ENCODE peak calls at places on chromosomes 7 and 10, in eight cellular contexts. One of them, this sample, is unnamed.

GRCh38 chr10:33800986-33801385 is 466.5 kb upstream of the NRP1 start:
- DNase-seq in colonic mucosa: no peak
- DNase-seq in foreskin keratinocyte: peak
- DNase-seq in caudate nucleus: no peak
- DNase-seq in CD8-positive, alpha-beta memory T cell: no peak
- DNase-seq in gastrocnemius medialis: no peak
- DNase-seq in lower lobe of right lung: no peak
- DNase-seq in stomach: no peak
- DNase-seq in this sample: no peak

GRCh38 chr7:100516135-100516812 is 22.7 kb upstream of the AGFG2 start:
- DNase-seq in foreskin keratinocyte: peak
- DNase-seq in stomach: peak
- DNase-seq in caudate nucleus: no peak
- DNase-seq in gastrocnemius medialis: peak
- DNase-seq in lower lobe of right lung: no peak
- DNase-seq in colonic mucosa: no peak
- DNase-seq in CD8-positive, alpha-beta memory T cell: peak
- DNase-seq in this sample: peak

GRCh38 chr7:151631149-151631967 is 111.7 kb upstream of the RHEB start:
- DNase-seq in CD8-positive, alpha-beta memory T cell: peak
- DNase-seq in foreskin keratinocyte: peak
- DNase-seq in stomach: peak
- DNase-seq in gastrocnemius medialis: no peak
- DNase-seq in colonic mucosa: peak
- DNase-seq in lower lobe of right lung: no peak
- DNase-seq in caudate nucleus: no peak
- DNase-seq in this sample: peak

GRCh38 chr7:28766359-28766758 is 191.8 kb downstream of the TRIL start:
- DNase-seq in caudate nucleus: no peak
- DNase-seq in stomach: no peak
- DNase-seq in CD8-positive, alpha-beta memory T cell: no peak
- DNase-seq in colonic mucosa: no peak
- DNase-seq in foreskin keratinocyte: no peak
- DNase-seq in gastrocnemius medialis: no peak
- DNase-seq in lower lobe of right lung: no peak
- DNase-seq in this sample: no peak

GRCh38 chr7:14229047-14229446 is 239.6 kb upstream of the ETV1 start:
- DNase-seq in caudate nucleus: no peak
- DNase-seq in stomach: no peak
- DNase-seq in lower lobe of right lung: no peak
- DNase-seq in colonic mucosa: no peak
- DNase-seq in CD8-positive, alpha-beta memory T cell: no peak
- DNase-seq in gastrocnemius medialis: no peak
- DNase-seq in foreskin keratinocyte: peak
- DNase-seq in this sample: no peak

GRCh38 chr10:58937423-58937822 is 239.0 kb upstream of the PHYHIPL start:
- DNase-seq in caudate nucleus: no peak
- DNase-seq in lower lobe of right lung: no peak
- DNase-seq in foreskin keratinocyte: no peak
- DNase-seq in CD8-positive, alpha-beta memory T cell: no peak
- DNase-seq in stomach: no peak
- DNase-seq in colonic mucosa: no peak
- DNase-seq in gastrocnemius medialis: no peak
- DNase-seq in this sample: no peak

GRCh38 chr7:22579961-22580360 is 80.0 kb upstream of the STEAP1B start:
- DNase-seq in caudate nucleus: no peak
- DNase-seq in CD8-positive, alpha-beta memory T cell: no peak
- DNase-seq in stomach: no peak
- DNase-seq in gastrocnemius medialis: no peak
- DNase-seq in foreskin keratinocyte: no peak
- DNase-seq in lower lobe of right lung: no peak
- DNase-seq in colonic mucosa: no peak
- DNase-seq in this sample: no peak

GRCh38 chr7:28956608-28957063 is 1.5 kb downstream of the TRIL start:
- DNase-seq in CD8-positive, alpha-beta memory T cell: no peak
- DNase-seq in stomach: peak
- DNase-seq in foreskin keratinocyte: peak
- DNase-seq in colonic mucosa: peak
- DNase-seq in gastrocnemius medialis: peak
- DNase-seq in lower lobe of right lung: peak
- DNase-seq in caudate nucleus: peak
- DNase-seq in this sample: peak

GRCh38 chr7:117698018-117698417 is 175.2 kb downstream of the CTTNBP2 start:
- DNase-seq in CD8-positive, alpha-beta memory T cell: no peak
- DNase-seq in lower lobe of right lung: no peak
- DNase-seq in stomach: no peak
- DNase-seq in gastrocnemius medialis: no peak
- DNase-seq in caudate nucleus: no peak
- DNase-seq in colonic mucosa: no peak
- DNase-seq in foreskin keratinocyte: no peak
- DNase-seq in this sample: no peak

GRCh38 chr7:155020996-155021395 is 18.1 kb upstream of the PAXIP1 start:
- DNase-seq in foreskin keratinocyte: no peak
- DNase-seq in CD8-positive, alpha-beta memory T cell: no peak
- DNase-seq in colonic mucosa: no peak
- DNase-seq in caudate nucleus: no peak
- DNase-seq in lower lobe of right lung: no peak
- DNase-seq in gastrocnemius medialis: no peak
- DNase-seq in stomach: no peak
- DNase-seq in this sample: no peak

GRCh38 chr10:112376578-112376855 is 2.6 kb downstream of the ACSL5 start:
- DNase-seq in lower lobe of right lung: no peak
- DNase-seq in stomach: no peak
- DNase-seq in caudate nucleus: no peak
- DNase-seq in colonic mucosa: no peak
- DNase-seq in CD8-positive, alpha-beta memory T cell: no peak
- DNase-seq in foreskin keratinocyte: no peak
- DNase-seq in gastrocnemius medialis: no peak
- DNase-seq in this sample: no peak

GRCh38 chr7:1741751-1742554 is 71.9 kb downstream of the ELFN1 start:
- DNase-seq in colonic mucosa: peak
- DNase-seq in lower lobe of right lung: no peak
- DNase-seq in gastrocnemius medialis: no peak
- DNase-seq in stomach: no peak
- DNase-seq in foreskin keratinocyte: no peak
- DNase-seq in CD8-positive, alpha-beta memory T cell: no peak
- DNase-seq in caudate nucleus: no peak
- DNase-seq in this sample: no peak

GRCh38 chr10:132363921-132364593 is 32.1 kb downstream of the LRRC27 start:
- DNase-seq in stomach: no peak
- DNase-seq in CD8-positive, alpha-beta memory T cell: no peak
- DNase-seq in lower lobe of right lung: peak
- DNase-seq in caudate nucleus: no peak
- DNase-seq in gastrocnemius medialis: no peak
- DNase-seq in colonic mucosa: no peak
- DNase-seq in foreskin keratinocyte: no peak
- DNase-seq in this sample: no peak

GRCh38 chr10:88186335-88186734 is 322.9 kb downstream of the PTEN start:
- DNase-seq in CD8-positive, alpha-beta memory T cell: no peak
- DNase-seq in gastrocnemius medialis: no peak
- DNase-seq in foreskin keratinocyte: peak
- DNase-seq in lower lobe of right lung: no peak
- DNase-seq in colonic mucosa: no peak
- DNase-seq in stomach: no peak
- DNase-seq in caudate nucleus: no peak
- DNase-seq in this sample: no peak

GRCh38 chr7:22576941-22577927 is 77.2 kb upstream of the STEAP1B start:
- DNase-seq in stomach: no peak
- DNase-seq in colonic mucosa: peak
- DNase-seq in CD8-positive, alpha-beta memory T cell: no peak
- DNase-seq in gastrocnemius medialis: peak
- DNase-seq in foreskin keratinocyte: peak
- DNase-seq in lower lobe of right lung: no peak
- DNase-seq in caudate nucleus: no peak
- DNase-seq in this sample: peak

GRCh38 chr7:83065714-83066113 is 97.0 kb downstream of the PCLO start:
- DNase-seq in colonic mucosa: no peak
- DNase-seq in caudate nucleus: no peak
- DNase-seq in foreskin keratinocyte: peak
- DNase-seq in CD8-positive, alpha-beta memory T cell: no peak
- DNase-seq in stomach: no peak
- DNase-seq in lower lobe of right lung: no peak
- DNase-seq in gastrocnemius medialis: no peak
- DNase-seq in this sample: no peak

GRCh38 chr7:45500257-45500656 is 73.9 kb upstream of the ADCY1 start:
- DNase-seq in gastrocnemius medialis: no peak
- DNase-seq in colonic mucosa: no peak
- DNase-seq in stomach: no peak
- DNase-seq in foreskin keratinocyte: no peak
- DNase-seq in CD8-positive, alpha-beta memory T cell: no peak
- DNase-seq in lower lobe of right lung: no peak
- DNase-seq in caudate nucleus: no peak
- DNase-seq in this sample: no peak

GRCh38 chr10:35453855-35454532 is 117.7 kb downstream of the CCNY start:
- DNase-seq in colonic mucosa: no peak
- DNase-seq in lower lobe of right lung: no peak
- DNase-seq in caudate nucleus: peak
- DNase-seq in CD8-positive, alpha-beta memory T cell: no peak
- DNase-seq in gastrocnemius medialis: no peak
- DNase-seq in stomach: no peak
- DNase-seq in foreskin keratinocyte: peak
- DNase-seq in this sample: peak

GRCh38 chr10:35449944-35450343 is 113.6 kb downstream of the CCNY start:
- DNase-seq in stomach: no peak
- DNase-seq in caudate nucleus: no peak
- DNase-seq in lower lobe of right lung: no peak
- DNase-seq in foreskin keratinocyte: no peak
- DNase-seq in CD8-positive, alpha-beta memory T cell: no peak
- DNase-seq in gastrocnemius medialis: no peak
- DNase-seq in colonic mucosa: no peak
- DNase-seq in this sample: no peak

GRCh38 chr10:35452847-35453246 is 116.5 kb downstream of the CCNY start:
- DNase-seq in stomach: no peak
- DNase-seq in gastrocnemius medialis: no peak
- DNase-seq in CD8-positive, alpha-beta memory T cell: no peak
- DNase-seq in colonic mucosa: no peak
- DNase-seq in caudate nucleus: no peak
- DNase-seq in foreskin keratinocyte: no peak
- DNase-seq in lower lobe of right lung: no peak
- DNase-seq in this sample: no peak

GRCh38 chr10:35448687-35449662 is 112.7 kb downstream of the CCNY start:
- DNase-seq in gastrocnemius medialis: no peak
- DNase-seq in lower lobe of right lung: no peak
- DNase-seq in caudate nucleus: no peak
- DNase-seq in stomach: peak
- DNase-seq in colonic mucosa: no peak
- DNase-seq in foreskin keratinocyte: peak
- DNase-seq in CD8-positive, alpha-beta memory T cell: no peak
- DNase-seq in this sample: peak

GRCh38 chr10:35451103-35452016 is 115.1 kb downstream of the CCNY start:
- DNase-seq in CD8-positive, alpha-beta memory T cell: no peak
- DNase-seq in lower lobe of right lung: no peak
- DNase-seq in gastrocnemius medialis: no peak
- DNase-seq in caudate nucleus: no peak
- DNase-seq in colonic mucosa: no peak
- DNase-seq in stomach: no peak
- DNase-seq in foreskin keratinocyte: no peak
- DNase-seq in this sample: no peak
- H3K27ac ChIP-seq in CD8-positive, alpha-beta memory T cell: peak
- H3K27ac ChIP-seq in lower lobe of right lung: peak
- H3K27ac ChIP-seq in gastrocnemius medialis: peak
- H3K27ac ChIP-seq in caudate nucleus: peak
- H3K27ac ChIP-seq in colonic mucosa: peak
- H3K27ac ChIP-seq in stomach: peak
- H3K27ac ChIP-seq in foreskin keratinocyte: no peak
- H3K27ac ChIP-seq in this sample: peak

GRCh38 chr10:113385021-113385975 is 167.6 kb upstream of the HABP2 start:
- DNase-seq in stomach: peak
- DNase-seq in CD8-positive, alpha-beta memory T cell: peak
- DNase-seq in lower lobe of right lung: peak
- DNase-seq in foreskin keratinocyte: peak
- DNase-seq in caudate nucleus: peak
- DNase-seq in colonic mucosa: peak
- DNase-seq in gastrocnemius medialis: peak
- DNase-seq in this sample: peak
- H3K27ac ChIP-seq in stomach: no peak
- H3K27ac ChIP-seq in CD8-positive, alpha-beta memory T cell: no peak
- H3K27ac ChIP-seq in lower lobe of right lung: peak
- H3K27ac ChIP-seq in foreskin keratinocyte: no peak
- H3K27ac ChIP-seq in caudate nucleus: no peak
- H3K27ac ChIP-seq in colonic mucosa: peak
- H3K27ac ChIP-seq in gastrocnemius medialis: peak
- H3K27ac ChIP-seq in this sample: no peak

GRCh38 chr10:100534726-100535125 is 1.0 kb upstream of the HIF1AN start:
- DNase-seq in CD8-positive, alpha-beta memory T cell: no peak
- DNase-seq in stomach: no peak
- DNase-seq in lower lobe of right lung: no peak
- DNase-seq in caudate nucleus: no peak
- DNase-seq in foreskin keratinocyte: no peak
- DNase-seq in gastrocnemius medialis: no peak
- DNase-seq in colonic mucosa: no peak
- DNase-seq in this sample: no peak

GRCh38 chr10:100535715-100536353 is at the start of gene HIF1AN:
- DNase-seq in colonic mucosa: peak
- DNase-seq in caudate nucleus: peak
- DNase-seq in foreskin keratinocyte: peak
- DNase-seq in CD8-positive, alpha-beta memory T cell: peak
- DNase-seq in gastrocnemius medialis: peak
- DNase-seq in stomach: peak
- DNase-seq in lower lobe of right lung: peak
- DNase-seq in this sample: peak

GRCh38 chr10:100537475-100537874 is 1.7 kb downstream of the HIF1AN start:
- DNase-seq in CD8-positive, alpha-beta memory T cell: no peak
- DNase-seq in stomach: no peak
- DNase-seq in colonic mucosa: no peak
- DNase-seq in foreskin keratinocyte: no peak
- DNase-seq in lower lobe of right lung: no peak
- DNase-seq in gastrocnemius medialis: no peak
- DNase-seq in caudate nucleus: no peak
- DNase-seq in this sample: no peak

GRCh38 chr10:100531761-100532160 is 2.1 kb upstream of the NDUFB8 start:
- DNase-seq in lower lobe of right lung: no peak
- DNase-seq in gastrocnemius medialis: no peak
- DNase-seq in stomach: no peak
- DNase-seq in CD8-positive, alpha-beta memory T cell: no peak
- DNase-seq in foreskin keratinocyte: no peak
- DNase-seq in caudate nucleus: no peak
- DNase-seq in colonic mucosa: no peak
- DNase-seq in this sample: no peak

GRCh38 chr10:100535338-100535714 is 417 bp upstream of the HIF1AN start:
- DNase-seq in foreskin keratinocyte: no peak
- DNase-seq in gastrocnemius medialis: no peak
- DNase-seq in caudate nucleus: no peak
- DNase-seq in colonic mucosa: no peak
- DNase-seq in stomach: no peak
- DNase-seq in lower lobe of right lung: no peak
- DNase-seq in CD8-positive, alpha-beta memory T cell: no peak
- DNase-seq in this sample: no peak
- H3K27ac ChIP-seq in foreskin keratinocyte: no peak
- H3K27ac ChIP-seq in gastrocnemius medialis: peak
- H3K27ac ChIP-seq in caudate nucleus: no peak
- H3K27ac ChIP-seq in colonic mucosa: no peak
- H3K27ac ChIP-seq in stomach: no peak
- H3K27ac ChIP-seq in lower lobe of right lung: peak
- H3K27ac ChIP-seq in CD8-positive, alpha-beta memory T cell: no peak
- H3K27ac ChIP-seq in this sample: peak

DNA sequence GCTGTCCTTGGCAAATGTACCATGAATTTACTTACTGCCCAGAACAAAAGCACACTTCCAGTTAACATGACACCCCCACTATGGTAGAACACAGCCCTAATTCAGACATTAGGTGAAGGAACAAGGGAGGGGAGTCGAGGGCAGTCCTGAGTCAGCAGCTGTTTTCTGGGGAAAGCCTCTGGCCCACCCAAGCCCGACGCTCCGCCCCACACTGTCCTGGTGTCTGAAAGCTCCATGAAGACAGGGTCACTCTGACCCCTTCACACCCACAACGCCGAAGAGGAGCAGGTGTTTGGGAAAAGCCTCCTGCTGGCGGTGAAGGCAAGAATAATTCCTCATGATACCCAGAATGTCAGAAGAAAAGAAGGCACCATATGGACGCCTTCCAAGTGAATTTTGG is 172.2 kb downstream of the DIP2C start:
- DNase-seq in CD8-positive, alpha-beta memory T cell: no peak
- DNase-seq in stomach: no peak
- DNase-seq in gastrocnemius medialis: no peak
- DNase-seq in foreskin keratinocyte: no peak
- DNase-seq in lower lobe of right lung: no peak
- DNase-seq in caudate nucleus: no peak
- DNase-seq in colonic mucosa: no peak
- DNase-seq in this sample: no peak
- H3K27ac ChIP-seq in CD8-positive, alpha-beta memory T cell: no peak
- H3K27ac ChIP-seq in stomach: no peak
- H3K27ac ChIP-seq in gastrocnemius medialis: no peak
- H3K27ac ChIP-seq in foreskin keratinocyte: no peak
- H3K27ac ChIP-seq in lower lobe of right lung: no peak
- H3K27ac ChIP-seq in caudate nucleus: peak
- H3K27ac ChIP-seq in colonic mucosa: no peak
- H3K27ac ChIP-seq in this sample: no peak

This sample was measured in RWPE1.